ENCODE peak calls at places on chromosomes 7 and 10, in four cellular contexts. X, J, Q and B are unnamed samples.

GRCh38 chr10:72175166-72175565 is 40.6 kb upstream of the ANAPC16 start:
- DNase-seq in X (no peak), J (no peak), Q (peak), B (no peak)

GRCh38 chr7:920351-921070 is 34.0 kb downstream of the ADAP1 start:
- DNase-seq in X (peak), J (no peak), Q (no peak), B (no peak)

GRCh38 chr7:137169282-137169698 is 174.2 kb downstream of the PTN start:
- DNase-seq in X (no peak), J (peak), Q (peak), B (peak)

GRCh38 chr10:71079761-71080380 is 132.5 kb upstream of the UNC5B start:
- DNase-seq in X (peak), J (no peak), Q (no peak), B (no peak)

GRCh38 chr10:7512487-7512886 is 101.7 kb upstream of the SFMBT2 start:
- DNase-seq in X (no peak), J (no peak), Q (no peak), B (no peak)

GRCh38 chr10:35898722-35899485 is 256.8 kb upstream of the FZD8 start:
- DNase-seq in X (no peak), J (no peak), Q (no peak), B (no peak)

GRCh38 chr7:17719998-17720397 is 220.3 kb downstream of the SNX13 start:
- DNase-seq in X (no peak), J (no peak), Q (no peak), B (no peak)

GRCh38 chr10:80277567-80278250 is 11.7 kb downstream of the MAT1A start:
- DNase-seq in X (no peak), J (no peak), Q (no peak), B (no peak)

GRCh38 chr7:68663392-68663791 is 934.9 kb upstream of the AUTS2 start:
- DNase-seq in X (no peak), J (no peak), Q (no peak), B (no peak)

GRCh38 chr7:112056409-112056808 is 149.8 kb downstream of the DOCK4 start:
- DNase-seq in X (no peak), J (peak), Q (peak), B (peak)

GRCh38 chr10:132430861-132431271 is 33.9 kb downstream of the PWWP2B start:
- DNase-seq in X (peak), J (no peak), Q (no peak), B (no peak)

GRCh38 chr10:130545122-130545521 is 408.9 kb downstream of the GLRX3 start:
- DNase-seq in X (no peak), J (no peak), Q (no peak), B (no peak)

GRCh38 chr7:12067156-12067831 is 143.8 kb upstream of the TMEM106B start:
- DNase-seq in X (no peak), J (peak), Q (peak), B (peak)

GRCh38 chr10:103192089-103192450 is 1.0 kb downstream of the NT5C2 start:
- DNase-seq in X (no peak), J (peak), Q (peak), B (no peak)

GRCh38 chr10:10605551-10606081 is 412.1 kb upstream of the CELF2 start:
- DNase-seq in X (no peak), J (no peak), Q (peak), B (peak)

GRCh38 chr10:101162677-101163076 is 31.6 kb downstream of the TLX1 start:
- DNase-seq in X (no peak), J (no peak), Q (no peak), B (no peak)

GRCh38 chr7:74032191-74032490 is 4.2 kb downstream of the ELN start:
- DNase-seq in X (peak), J (peak), Q (peak), B (no peak)

GRCh38 chr10:4177826-4178225 is 392.8 kb upstream of the KLF6 start:
- DNase-seq in X (no peak), J (no peak), Q (peak), B (no peak)

GRCh38 chr10:10917031-10917430 is 100.6 kb upstream of the CELF2 start:
- DNase-seq in X (no peak), J (no peak), Q (no peak), B (no peak)

GRCh38 chr7:103059471-103059870 is 15.1 kb downstream of the FBXL13 start:
- DNase-seq in X (no peak), J (no peak), Q (peak), B (no peak)

GRCh38 chr7:86598311-86598710 is 45.4 kb upstream of the GRM3 start:
- DNase-seq in X (peak), J (no peak), Q (no peak), B (no peak)

GRCh38 chr10:123559066-123559822 is 106.9 kb upstream of the GPR26 start:
- DNase-seq in X (peak), J (peak), Q (peak), B (no peak)

GRCh38 chr7:50497068-50497642 is 47.0 kb upstream of the FIGNL1 start:
- DNase-seq in X (no peak), J (peak), Q (peak), B (no peak)

GRCh38 chr10:114304566-114305421 is 65.7 kb downstream of the VWA2 start:
- DNase-seq in X (no peak), J (no peak), Q (no peak), B (no peak)

GRCh38 chr7:108014747-108015682 is 12.1 kb upstream of the LAMB1 start:
- DNase-seq in X (no peak), J (peak), Q (peak), B (peak)

GRCh38 chr10:119347181-119347974 is 140.0 kb downstream of the GRK5 start:
- DNase-seq in X (no peak), J (no peak), Q (no peak), B (no peak)

GRCh38 chr7:55212838-55213237 is 152.3 kb upstream of the LANCL2 start:
- DNase-seq in X (no peak), J (no peak), Q (no peak), B (no peak)

GRCh38 chr10:69684020-69684980 is 54.3 kb downstream of the FAM241B start:
- DNase-seq in X (no peak), J (peak), Q (peak), B (no peak)

GRCh38 chr7:155843426-155844018 is 31.3 kb upstream of the SHH start:
- DNase-seq in X (no peak), J (no peak), Q (no peak), B (no peak)

GRCh38 chr7:94679341-94679740 is 23.4 kb upstream of the SGCE start:
- DNase-seq in X (no peak), J (no peak), Q (peak), B (no peak)

GRCh38 chr7:155426543-155427410 is 31.2 kb upstream of the EN2 start:
- DNase-seq in X (peak), J (no peak), Q (no peak), B (no peak)

GRCh38 chr10:79399242-79399831 is 46.1 kb downstream of the ZCCHC24 start:
- DNase-seq in X (peak), J (peak), Q (peak), B (peak)

GRCh38 chr10:74825371-74826141 is 844 bp upstream of the KAT6B start:
- DNase-seq in X (peak), J (no peak), Q (no peak), B (no peak)

GRCh38 chr7:158260567-158261361 is 326.9 kb downstream of the PTPRN2 start:
- DNase-seq in X (peak), J (no peak), Q (no peak), B (no peak)

GRCh38 chr7:1717095-1717483 is 47.0 kb downstream of the ELFN1 start:
- DNase-seq in X (peak), J (no peak), Q (no peak), B (no peak)

GRCh38 chr7:50584793-50585399 is 19.7 kb upstream of the DDC start:
- DNase-seq in X (no peak), J (peak), Q (no peak), B (no peak)

GRCh38 chr7:80475383-80475782 is 36.5 kb downstream of the GNAT3 start:
- DNase-seq in X (no peak), J (no peak), Q (no peak), B (no peak)

GRCh38 chr7:5382281-5383041 is 41.2 kb downstream of the TNRC18 start:
- DNase-seq in X (no peak), J (no peak), Q (peak), B (no peak)

GRCh38 chr7:47931005-47931787 is 17.1 kb downstream of the PKD1L1 start:
- DNase-seq in X (no peak), J (no peak), Q (no peak), B (no peak)
- H3K4me3 ChIP-seq in X (no peak), J (no peak), Q (no peak), B (no peak)

DNA sequence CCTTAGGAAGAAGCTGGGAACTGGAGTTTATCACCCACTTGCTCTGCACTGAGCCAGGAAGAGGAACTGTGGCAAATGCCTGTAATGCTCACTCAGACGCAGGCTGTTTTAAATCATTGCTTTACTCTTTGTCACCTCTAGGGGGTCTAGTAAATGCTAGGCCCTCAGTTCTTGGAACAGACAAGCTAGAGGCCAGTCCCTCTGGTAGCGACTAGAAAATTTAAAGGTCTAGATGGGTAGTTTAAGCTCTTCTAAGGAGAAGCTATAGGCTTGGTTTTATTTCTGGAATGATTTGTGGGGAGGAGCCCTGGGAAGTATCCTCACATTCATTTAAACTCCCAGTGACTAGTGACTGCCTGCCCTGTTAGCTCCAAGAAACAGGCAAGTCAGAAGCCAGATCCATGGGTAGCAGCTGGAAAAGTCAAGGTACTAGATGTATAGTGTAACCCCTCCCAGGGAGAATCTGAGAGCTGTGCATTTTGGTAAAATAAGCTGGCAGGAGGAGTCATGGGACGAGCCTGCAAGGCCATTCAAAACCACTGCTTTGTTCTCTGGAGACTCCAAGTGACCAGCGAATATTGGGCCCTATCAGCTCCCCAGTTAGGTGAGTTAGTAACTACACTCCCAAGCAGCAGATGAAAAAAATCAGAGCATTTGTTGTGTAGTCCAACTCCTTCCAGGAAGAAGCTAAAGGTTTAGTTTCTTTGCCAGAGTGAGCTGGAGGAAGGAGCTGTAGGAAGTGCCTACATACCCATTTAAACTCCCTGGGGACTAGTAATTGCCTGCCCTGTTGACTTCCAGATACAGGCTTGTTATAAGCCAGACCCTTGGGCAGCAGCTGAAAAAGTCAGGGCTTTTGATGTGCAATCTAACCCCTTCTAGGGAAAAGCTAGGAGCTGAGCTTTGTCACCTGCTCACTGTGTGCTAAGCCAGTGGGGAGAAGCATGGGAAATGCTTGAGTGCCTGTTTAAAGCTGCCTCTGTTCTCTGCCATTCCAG is 68.9 kb downstream of the DYNC1I1 start:
- DNase-seq in X (no peak), J (no peak), Q (no peak), B (no peak)
- TF ChIP-seq CTCF in X (no peak), J (peak), Q (peak), B (peak)

GRCh38 chr7:44075296-44076075 is 6.8 kb downstream of the POLM start:
- DNase-seq in X (peak), J (no peak), Q (no peak), B (no peak)
- H3K27ac ChIP-seq in X (no peak), J (no peak), Q (no peak), B (no peak)

DNA sequence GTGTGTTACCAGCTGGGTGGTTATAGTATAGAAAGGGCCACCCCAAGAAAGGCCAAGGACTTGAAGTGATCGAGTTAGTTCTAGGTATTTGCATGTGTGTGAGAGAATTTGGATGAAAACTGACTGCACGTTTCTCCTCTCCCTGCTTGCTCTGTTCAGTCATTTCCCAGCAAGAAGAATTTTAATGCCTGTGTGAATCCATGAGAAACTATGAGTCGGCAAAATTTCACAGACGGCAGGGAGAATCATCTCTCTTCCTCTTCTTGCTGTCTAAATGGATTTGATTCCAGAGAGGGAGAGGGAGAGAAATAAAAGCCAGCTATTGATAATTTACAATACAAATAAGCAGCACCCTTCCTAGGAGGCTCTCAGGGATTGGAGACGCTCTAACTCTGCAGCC is 183.4 kb downstream of the TCF7L2 start:
- DNase-seq in X (no peak), J (no peak), Q (peak), B (peak)
- H3K4me3 ChIP-seq in X (no peak), J (no peak), Q (no peak), B (no peak)